ENCODE peak calls at places on chromosomes 4 and X, in six cellular contexts. J is NCI-H2029 treated with DMSO at 0.1 percent for 48 hours; M is MG63; P is GM18507; K is CD4-positive, alpha-beta memory T cell; E is colonic mucosa. L is an unnamed sample.

GRCh38 chr4:93317571-93317970 is 511.0 kb upstream of the ATOH1 start:
- DNase-seq in J (no peak), M (no peak), P (no peak), K (no peak), E (no peak), L (no peak)

GRCh38 chr4:43990968-43991367 is 457.6 kb downstream of the KCTD8 start:
- DNase-seq in J (no peak), M (no peak), P (no peak), K (no peak), E (no peak), L (no peak)

GRCh38 chrX:6738518-6739470 is 203.9 kb upstream of the VCX3A start:
- DNase-seq in J (no peak), M (no peak), P (peak; percentile 4), K (no peak), E (no peak), L (no peak)

GRCh38 chr4:184039963-184040383 is 134.9 kb downstream of the STOX2 start:
- DNase-seq in J (no peak), M (no peak), P (no peak), K (no peak), E (no peak), L (no peak)

GRCh38 chrX:102155806-102156179 is at the start of gene BEX5:
- DNase-seq in J (no peak), M (peak; percentile 9), P (no peak), K (peak; percentile 60), E (peak; percentile 66), L (peak; percentile 47)

GRCh38 chr4:81405900-81406401 is 65.8 kb downstream of the RASGEF1B start:
- DNase-seq in J (peak; percentile 88), M (peak; percentile 5), P (peak; percentile 26), K (peak; percentile 71), E (peak; percentile 69), L (peak; percentile 77)

GRCh38 chr4:152348670-152349069 is 187.2 kb downstream of the FBXW7 start:
- DNase-seq in J (no peak), M (no peak), P (no peak), K (peak; percentile 19), E (no peak), L (no peak)

GRCh38 chr4:20299515-20299914 is 47.8 kb downstream of the SLIT2 start:
- DNase-seq in J (no peak), M (no peak), P (no peak), K (no peak), E (no peak), L (no peak)

GRCh38 chr4:41148292-41148691 is 66.0 kb downstream of the APBB2 start:
- DNase-seq in J (no peak), M (no peak), P (no peak), K (no peak), E (no peak), L (no peak)

GRCh38 chrX:38142598-38142997 is 78.1 kb downstream of the SRPX start:
- DNase-seq in J (no peak), M (no peak), P (no peak), K (no peak), E (no peak), L (no peak)

GRCh38 chr4:159655547-159655946 is 552.7 kb downstream of the RAPGEF2 start:
- DNase-seq in J (no peak), M (no peak), P (no peak), K (no peak), E (no peak), L (no peak)

GRCh38 chrX:119389854-119390501 is 9.2 kb upstream of the SLC25A43 start:
- DNase-seq in J (no peak), M (no peak), P (no peak), K (no peak), E (no peak), L (no peak)

GRCh38 chr4:26909369-26909768 is 48.7 kb downstream of the STIM2 start:
- DNase-seq in J (no peak), M (no peak), P (no peak), K (no peak), E (no peak), L (no peak)

GRCh38 chr4:47315346-47315745 is 148.2 kb downstream of the COMMD8 start:
- DNase-seq in J (no peak), M (no peak), P (no peak), K (no peak), E (no peak), L (no peak)

GRCh38 chr4:48801016-48801715 is 21.1 kb upstream of the FRYL start:
- DNase-seq in J (no peak), M (no peak), P (no peak), K (no peak), E (no peak), L (no peak)

GRCh38 chr4:127203561-127204260 is 429.0 kb upstream of the INTU start:
- DNase-seq in J (no peak), M (no peak), P (no peak), K (no peak), E (no peak), L (no peak)

GRCh38 chr4:56757270-56757746 is 64.2 kb downstream of the SPINK2 start:
- DNase-seq in J (no peak), M (peak; percentile 35), P (no peak), K (no peak), E (no peak), L (no peak)

GRCh38 chr4:14254806-14255445 is 627.4 kb upstream of the BOD1L1 start:
- DNase-seq in J (no peak), M (no peak), P (no peak), K (no peak), E (no peak), L (no peak)